ENCODE peak calls at places on chromosomes 2 and 18, in nine cellular contexts. A is glutamatergic neuron, S is germinal center, I is activated T-cell treated with anti-CD3 and anti-CD28 coated beads for 1 hour, M is mesothelial cell of epicardium, F is NCI-H146, L is amniotic stem cell, B is progenitor cell of endocrine pancreas, Z is HAP-1. K is an unnamed sample.

GRCh38 chr2:239711911-239712570 is 311.2 kb upstream of the HDAC4 start:
- DNase-seq in A (no peak), S (no peak), I (no peak), M (no peak), F (no peak), L (no peak), B (no peak), Z (no peak), K (no peak)

GRCh38 chr2:96763511-96764252 is 3.0 kb downstream of the CNNM4 start:
- DNase-seq in A (no peak), S (peak), I (no peak), M (no peak), F (peak), L (no peak), B (no peak), Z (peak), K (no peak)

GRCh38 chr2:190110131-190110530 is 47.6 kb upstream of the MSTN start:
- DNase-seq in A (no peak), S (no peak), I (no peak), M (no peak), F (no peak), L (no peak), B (no peak), Z (no peak), K (no peak)

GRCh38 chr2:33134764-33135560 is 188.2 kb downstream of the LTBP1 start:
- DNase-seq in A (no peak), S (no peak), I (no peak), M (no peak), F (no peak), L (no peak), B (no peak), Z (no peak), K (peak)

GRCh38 chr18:41703744-41704530 is 251.1 kb upstream of the PIK3C3 start:
- DNase-seq in A (no peak), S (no peak), I (no peak), M (no peak), F (no peak), L (no peak), B (no peak), Z (no peak), K (no peak)

GRCh38 chr18:57659463-57660102 is 37.9 kb upstream of the NARS1 start:
- DNase-seq in A (no peak), S (no peak), I (no peak), M (no peak), F (no peak), L (no peak), B (no peak), Z (no peak), K (no peak)

GRCh38 chr2:102603904-102604303 is 15.4 kb upstream of the SLC9A2 start:
- DNase-seq in A (no peak), S (no peak), I (no peak), M (no peak), F (no peak), L (no peak), B (no peak), Z (no peak), K (no peak)

GRCh38 chr2:96792772-96793749 is 23.0 kb upstream of the CNNM3 start:
- DNase-seq in A (no peak), S (no peak), I (no peak), M (no peak), F (no peak), L (no peak), B (no peak), Z (no peak), K (no peak)

GRCh38 chr2:191571163-191571769 is 106.7 kb upstream of the NABP1 start:
- DNase-seq in A (no peak), S (no peak), I (no peak), M (no peak), F (peak), L (peak), B (no peak), Z (peak), K (no peak)

GRCh38 chr2:60794271-60794863 is 38.3 kb downstream of the PAPOLG start:
- DNase-seq in A (no peak), S (peak), I (no peak), M (no peak), F (no peak), L (no peak), B (no peak), Z (peak), K (no peak)

GRCh38 chr2:237413293-237414055 is 490 bp downstream of the COL6A3 start:
- DNase-seq in A (no peak), S (no peak), I (no peak), M (no peak), F (no peak), L (no peak), B (no peak), Z (no peak), K (no peak)

GRCh38 chr2:152355411-152355831 is 20.4 kb downstream of the FMNL2 start:
- DNase-seq in A (no peak), S (no peak), I (no peak), M (no peak), F (no peak), L (no peak), B (no peak), Z (no peak), K (no peak)

GRCh38 chr2:9988320-9988719 is 36.8 kb downstream of the GRHL1 start:
- DNase-seq in A (no peak), S (no peak), I (no peak), M (no peak), F (no peak), L (no peak), B (no peak), Z (no peak), K (no peak)

GRCh38 chr18:6222271-6222670 is 192.4 kb downstream of the L3MBTL4 start:
- DNase-seq in A (no peak), S (no peak), I (no peak), M (no peak), F (no peak), L (no peak), B (no peak), Z (no peak), K (no peak)

GRCh38 chr2:212549463-212549862 is 10.9 kb upstream of the ERBB4 start:
- DNase-seq in A (no peak), S (no peak), I (no peak), M (no peak), F (peak), L (no peak), B (no peak), Z (no peak), K (no peak)

GRCh38 chr18:67243799-67244587 is 272.5 kb downstream of the DSEL start:
- DNase-seq in A (no peak), S (no peak), I (no peak), M (no peak), F (no peak), L (no peak), B (no peak), Z (no peak), K (no peak)

GRCh38 chr2:45909677-45910191 is 258.3 kb downstream of the PRKCE start:
- DNase-seq in A (no peak), S (peak), I (no peak), M (no peak), F (peak), L (no peak), B (no peak), Z (no peak), K (no peak)

GRCh38 chr2:61437170-61437569 is 33.7 kb downstream of the USP34 start:
- DNase-seq in A (no peak), S (no peak), I (no peak), M (no peak), F (no peak), L (no peak), B (no peak), Z (no peak), K (no peak)

GRCh38 chr2:237488901-237489860 is 2.1 kb downstream of the MLPH start:
- DNase-seq in A (no peak), S (no peak), I (no peak), M (no peak), F (peak), L (no peak), B (no peak), Z (no peak), K (no peak)

GRCh38 chr18:75168654-75169053 is 40.3 kb downstream of the PTGR3 start:
- DNase-seq in A (no peak), S (no peak), I (no peak), M (no peak), F (no peak), L (no peak), B (no peak), Z (no peak), K (no peak)

GRCh38 chr2:225766431-225766830 is 366.9 kb downstream of the NYAP2 start:
- DNase-seq in A (no peak), S (no peak), I (no peak), M (no peak), F (no peak), L (no peak), B (no peak), Z (no peak), K (no peak)

GRCh38 chr2:11829324-11829946 is 83.0 kb downstream of the LPIN1 start:
- DNase-seq in A (peak), S (peak), I (peak), M (no peak), F (peak), L (no peak), B (peak), Z (peak), K (peak)

GRCh38 chr2:220192994-220193753 is 565.7 kb downstream of the SLC4A3 start:
- DNase-seq in A (no peak), S (no peak), I (no peak), M (no peak), F (no peak), L (no peak), B (no peak), Z (no peak), K (no peak)

GRCh38 chr18:26405190-26405781 is 143.1 kb downstream of the KCTD1 start:
- DNase-seq in A (no peak), S (no peak), I (no peak), M (no peak), F (no peak), L (peak), B (no peak), Z (no peak), K (no peak)

GRCh38 chr18:49207373-49207772 is 253.1 kb downstream of the DYM start:
- DNase-seq in A (no peak), S (no peak), I (no peak), M (no peak), F (no peak), L (no peak), B (no peak), Z (no peak), K (no peak)

GRCh38 chr2:239693761-239694415 is 293.1 kb upstream of the HDAC4 start:
- DNase-seq in A (no peak), S (no peak), I (no peak), M (no peak), F (no peak), L (no peak), B (no peak), Z (no peak), K (no peak)

GRCh38 chr18:564708-565561 is 15.2 kb upstream of the CETN1 start:
- DNase-seq in A (no peak), S (no peak), I (no peak), M (no peak), F (no peak), L (no peak), B (no peak), Z (no peak), K (no peak)

GRCh38 chr2:43058761-43059160 is 167.6 kb downstream of the ZFP36L2 start:
- DNase-seq in A (no peak), S (no peak), I (no peak), M (no peak), F (no peak), L (no peak), B (no peak), Z (no peak), K (no peak)

GRCh38 chr2:233384017-233384416 is 29.7 kb downstream of the DGKD start:
- DNase-seq in A (peak), S (no peak), I (no peak), M (no peak), F (no peak), L (no peak), B (no peak), Z (no peak), K (no peak)

GRCh38 chr2:63486861-63487290 is 101.4 kb downstream of the WDPCP start:
- DNase-seq in A (no peak), S (no peak), I (no peak), M (no peak), F (peak), L (no peak), B (no peak), Z (no peak), K (no peak)

GRCh38 chr2:230668184-230668938 is 44.3 kb upstream of the CAB39 start:
- DNase-seq in A (no peak), S (no peak), I (no peak), M (no peak), F (no peak), L (no peak), B (no peak), Z (no peak), K (peak)

GRCh38 chr2:190627881-190628412 is 20.9 kb upstream of the NAB1 start:
- DNase-seq in A (peak), S (peak), I (peak), M (no peak), F (no peak), L (no peak), B (no peak), Z (no peak), K (peak)

GRCh38 chr2:9644603-9645002 is 13.8 kb upstream of the YWHAQ start:
- DNase-seq in A (no peak), S (no peak), I (no peak), M (no peak), F (no peak), L (no peak), B (no peak), Z (no peak), K (no peak)

GRCh38 chr2:226898925-226899324 is 63.1 kb downstream of the RHBDD1 start:
- DNase-seq in A (no peak), S (no peak), I (no peak), M (no peak), F (no peak), L (no peak), B (no peak), Z (no peak), K (no peak)

GRCh38 chr18:61435064-61435652 is 101.9 kb downstream of the CDH20 start:
- DNase-seq in A (no peak), S (peak), I (no peak), M (no peak), F (peak), L (no peak), B (no peak), Z (peak), K (no peak)

GRCh38 chr18:21291106-21291505 is 49.1 kb downstream of the GREB1L start:
- DNase-seq in A (no peak), S (no peak), I (no peak), M (no peak), F (peak), L (no peak), B (no peak), Z (no peak), K (no peak)

GRCh38 chr2:126657146-126657635 is 1.2 kb downstream of the GYPC start:
- DNase-seq in A (no peak), S (no peak), I (no peak), M (no peak), F (no peak), L (peak), B (no peak), Z (peak), K (no peak)

GRCh38 chr2:191255271-191255670 is 10.1 kb downstream of the MYO1B start:
- DNase-seq in A (no peak), S (no peak), I (no peak), M (no peak), F (no peak), L (no peak), B (no peak), Z (no peak), K (no peak)

GRCh38 chr18:21851327-21851961 is 110.9 kb downstream of the MIB1 start:
- DNase-seq in A (no peak), S (no peak), I (no peak), M (no peak), F (peak), L (no peak), B (no peak), Z (no peak), K (no peak)

K was measured in amygdala.